ENCODE peak calls at places on chromosome 16, in nine cellular contexts. P, C, F, B, T, K, U, V and E are unnamed samples.

GRCh38 chr16:9047689-9048301 is 43.6 kb upstream of the HAPSTR1 start:
- DNase-seq in P (no peak), C (peak), F (peak), B (peak), T (peak), K (peak), U (peak), V (peak), E (peak)

GRCh38 chr16:24499193-24499814 is 40.1 kb upstream of the RBBP6 start:
- DNase-seq in P (no peak), C (no peak), F (peak), B (peak), T (peak), K (no peak), U (no peak), V (no peak), E (no peak)

GRCh38 chr16:85279874-85280545 is 167.7 kb upstream of the CIBAR2 start:
- DNase-seq in P (no peak), C (peak), F (no peak), B (no peak), T (no peak), K (peak), U (no peak), V (no peak), E (no peak)

GRCh38 chr16:5709889-5710288 is 612.3 kb upstream of the EEF2KMT start:
- DNase-seq in P (no peak), C (no peak), F (no peak), B (no peak), T (no peak), K (no peak), U (no peak), V (no peak), E (no peak)

GRCh38 chr16:68031951-68032350 is 8.9 kb downstream of the DUS2 start:
- DNase-seq in P (no peak), C (no peak), F (no peak), B (no peak), T (no peak), K (no peak), U (no peak), V (peak), E (no peak)

GRCh38 chr16:57894390-57895080 is 76.4 kb downstream of the CNGB1 start:
- DNase-seq in P (no peak), C (no peak), F (no peak), B (no peak), T (no peak), K (no peak), U (no peak), V (no peak), E (no peak)

GRCh38 chr16:56298948-56299602 is 107.8 kb downstream of the GNAO1 start:
- DNase-seq in P (no peak), C (no peak), F (no peak), B (peak), T (no peak), K (peak), U (no peak), V (no peak), E (no peak)

GRCh38 chr16:75320435-75320834 is 69.0 kb upstream of the BCAR1 start:
- DNase-seq in P (no peak), C (no peak), F (no peak), B (peak), T (no peak), K (no peak), U (no peak), V (no peak), E (no peak)

GRCh38 chr16:56610609-56611111 is 2.3 kb downstream of the MT2A start:
- DNase-seq in P (no peak), C (no peak), F (no peak), B (no peak), T (no peak), K (peak), U (no peak), V (no peak), E (peak)

GRCh38 chr16:53291757-53292392 is 142.4 kb upstream of the RBL2 start:
- DNase-seq in P (no peak), C (no peak), F (no peak), B (no peak), T (no peak), K (no peak), U (no peak), V (no peak), E (no peak)

GRCh38 chr16:70402916-70403659 is 35.8 kb downstream of the ST3GAL2 start:
- DNase-seq in P (no peak), C (no peak), F (no peak), B (no peak), T (no peak), K (no peak), U (no peak), V (no peak), E (no peak)

GRCh38 chr16:46743232-46743719 is 4.9 kb downstream of the MYLK3 start:
- DNase-seq in P (no peak), C (no peak), F (no peak), B (no peak), T (no peak), K (peak), U (no peak), V (peak), E (no peak)

GRCh38 chr16:35639233-35640205 is 2180.1 kb downstream of the TP53TG3F start:
- DNase-seq in P (no peak), C (no peak), F (no peak), B (no peak), T (no peak), K (no peak), U (no peak), V (no peak), E (no peak)

GRCh38 chr16:28189237-28189636 is 22.5 kb downstream of the XPO6 start:
- DNase-seq in P (no peak), C (no peak), F (no peak), B (no peak), T (no peak), K (no peak), U (no peak), V (peak), E (no peak)

GRCh38 chr16:87361916-87362619 is 21.5 kb downstream of the FBXO31 start:
- DNase-seq in P (no peak), C (peak), F (no peak), B (no peak), T (no peak), K (no peak), U (no peak), V (no peak), E (no peak)

GRCh38 chr16:82433042-82433441 is 193.7 kb upstream of the CDH13 start:
- DNase-seq in P (no peak), C (no peak), F (no peak), B (no peak), T (no peak), K (no peak), U (no peak), V (no peak), E (no peak)

GRCh38 chr16:86755571-86756006 is 177.2 kb downstream of the FOXL1 start:
- DNase-seq in P (no peak), C (peak), F (no peak), B (no peak), T (no peak), K (no peak), U (no peak), V (no peak), E (peak)

GRCh38 chr16:50712568-50712914 is 19.1 kb downstream of the NOD2 start:
- DNase-seq in P (no peak), C (no peak), F (no peak), B (no peak), T (no peak), K (no peak), U (no peak), V (no peak), E (no peak)